ENCODE peak calls at places on chromosomes 3 and 15, in six cellular contexts. V is body of pancreas, G is uterus, X is upper lobe of left lung, L is gastrocnemius medialis, S is ovary. Y is an unnamed sample. For H3K36me3, the result is how much of the 10 kb centered on the place peaks cover.

GRCh38 chr3:176961916-176962315 is 235.4 kb downstream of the TBL1XR1 start:
- DNase-seq in G (no peak), X (no peak), L (no peak), V (no peak), S (no peak), Y (no peak)

GRCh38 chr15:49495993-49496747 is 73.1 kb downstream of the FGF7 start:
- DNase-seq in V (no peak), G (no peak), X (no peak), L (no peak), S (no peak), Y (no peak)

GRCh38 chr15:70202756-70203155 is 105.0 kb upstream of the TLE3 start:
- DNase-seq in V (no peak), L (no peak), G (no peak), X (no peak), S (no peak), Y (no peak)

GRCh38 chr3:124773351-124774304 is 43.4 kb downstream of the UMPS start:
- DNase-seq in L (no peak), V (no peak), X (no peak), G (no peak), S (no peak), Y (no peak)

GRCh38 chr15:74053941-74054529 is 28.3 kb downstream of the GOLGA6A start:
- DNase-seq in X (peak), L (peak), V (peak), G (peak), S (peak), Y (peak)

GRCh38 chr3:84885199-84885882 is 73.4 kb upstream of the CADM2 start:
- DNase-seq in L (no peak), X (peak), S (no peak), V (no peak), G (no peak), Y (no peak)

GRCh38 chr3:119205209-119205608 is 31.8 kb downstream of the UPK1B start:
- DNase-seq in S (no peak), L (no peak), V (no peak), X (no peak), G (no peak), Y (no peak)

GRCh38 chr3:68874551-68875348 is 57.6 kb downstream of the TAFA4 start:
- DNase-seq in G (no peak), X (no peak), V (no peak), L (no peak), S (no peak), Y (no peak)

GRCh38 chr3:52890735-52891134 is 6.6 kb downstream of the STIMATE start:
- DNase-seq in S (no peak), X (no peak), G (no peak), L (no peak), V (no peak), Y (no peak)

GRCh38 chr3:193782280-193782654 is 189.3 kb downstream of the OPA1 start:
- DNase-seq in S (no peak), V (peak), L (no peak), G (no peak), X (peak), Y (no peak)

GRCh38 chr3:120487079-120487693 is 36.4 kb upstream of the FSTL1 start:
- DNase-seq in S (no peak), G (peak), X (no peak), L (peak), V (no peak), Y (peak)

GRCh38 chr3:195546130-195546560 is 3.0 kb upstream of the PPP1R2 start:
- DNase-seq in S (peak), G (peak), V (peak), L (no peak), X (no peak), Y (peak)

GRCh38 chr3:4600526-4600925 is 107.4 kb downstream of the ITPR1 start:
- DNase-seq in G (no peak), X (no peak), S (no peak), L (no peak), V (no peak), Y (no peak)

GRCh38 chr3:14698601-14699244 is 23.8 kb downstream of the C3orf20 start:
- DNase-seq in G (no peak), S (no peak), L (no peak), V (no peak), X (no peak), Y (no peak)

GRCh38 chr15:35186346-35186745 is 101.3 kb upstream of the NANOGP8 start:
- DNase-seq in V (no peak), S (no peak), X (no peak), G (no peak), L (no peak), Y (no peak)

GRCh38 chr3:143885803-143886427 is 37.6 kb upstream of the SLC9A9 start:
- DNase-seq in V (peak), G (no peak), X (no peak), S (no peak), L (no peak), Y (no peak)

GRCh38 chr3:177703788-177704187 is 506.5 kb upstream of the TBL1XR1 start:
- DNase-seq in X (no peak), S (no peak), V (no peak), G (no peak), L (no peak), Y (no peak)

GRCh38 chr3:86792316-86792715 is 198.6 kb downstream of the VGLL3 start:
- DNase-seq in L (no peak), V (no peak), X (no peak), G (no peak), S (no peak), Y (no peak)

GRCh38 chr3:194036842-194037241 is 99.1 kb upstream of the HES1 start:
- DNase-seq in S (no peak), L (no peak), V (no peak), G (no peak), X (no peak), Y (no peak)

GRCh38 chr3:143648708-143649107 is 199.6 kb downstream of the SLC9A9 start:
- DNase-seq in L (no peak), G (no peak), X (no peak), S (no peak), V (no peak), Y (no peak)

GRCh38 chr3:187744169-187745151 is 808 bp downstream of the BCL6 start:
- DNase-seq in G (peak), S (peak), V (peak), X (peak), L (peak), Y (peak)

GRCh38 chr15:44971036-44971435 is 14.5 kb downstream of the TERB2 start:
- DNase-seq in X (no peak), L (no peak), V (no peak), S (no peak), G (no peak), Y (no peak)

GRCh38 chr3:133843634-133844033 is 38.0 kb downstream of the SRPRB start:
- DNase-seq in G (no peak), X (no peak), L (no peak), S (no peak), V (no peak), Y (peak)

GRCh38 chr15:77208222-77208621 is 137.3 kb upstream of the TSPAN3 start:
- DNase-seq in L (no peak), V (no peak), X (no peak), G (no peak), S (no peak), Y (no peak)

GRCh38 chr15:77266708-77267387 is 153.1 kb downstream of the PEAK1 start:
- DNase-seq in G (no peak), V (no peak), S (no peak), L (no peak), X (no peak), Y (no peak)

GRCh38 chr15:85282504-85283115 is 97.8 kb upstream of the AKAP13 start:
- DNase-seq in L (no peak), G (no peak), S (no peak), V (peak), X (no peak), Y (no peak)

GRCh38 chr3:193674714-193675113 is 81.7 kb downstream of the OPA1 start:
- DNase-seq in V (no peak), X (no peak), S (no peak), L (no peak), G (no peak), Y (no peak)

GRCh38 chr3:14413381-14414071 is 11.1 kb downstream of the SLC6A6 start:
- DNase-seq in G (no peak), L (no peak), X (peak), V (no peak), S (no peak), Y (no peak)

GRCh38 chr15:90030376-90030775 is 29.3 kb downstream of the ZNF710 start:
- DNase-seq in G (no peak), S (no peak), X (peak), V (peak), L (peak), Y (peak)

GRCh38 chr3:55206000-55206399 is 278.1 kb upstream of the LRTM1 start:
- DNase-seq in X (no peak), L (no peak), G (no peak), V (no peak), S (no peak), Y (no peak)

GRCh38 chr3:69605849-69606248 is 133.4 kb upstream of the MITF start:
- DNase-seq in G (no peak), X (no peak), L (no peak), V (no peak), S (no peak), Y (no peak)

GRCh38 chr15:81809543-81809942 is 236.3 kb downstream of the MEX3B start:
- DNase-seq in X (no peak), S (no peak), V (peak), L (no peak), G (no peak), Y (no peak)

GRCh38 chr15:65072027-65072426 is 4.2 kb upstream of the RASL12 start:
- DNase-seq in L (no peak), V (peak), S (peak), G (peak), X (no peak), Y (no peak)

GRCh38 chr15:50009634-50010033 is 109.4 kb downstream of the ATP8B4 start:
- DNase-seq in G (no peak), S (no peak), L (no peak), X (no peak), V (peak), Y (no peak)

GRCh38 chr3:168991813-168992212 is 671.7 kb downstream of the MECOM start:
- DNase-seq in X (no peak), V (no peak), L (no peak), S (no peak), G (no peak), Y (no peak)

GRCh38 chr3:168862466-168862865 is 766.7 kb upstream of the GOLIM4 start:
- DNase-seq in S (no peak), V (no peak), X (no peak), L (no peak), G (no peak), Y (no peak)

GRCh38 chr15:49742381-49742780 is 121.5 kb downstream of the DTWD1 start:
- DNase-seq in V (no peak), S (no peak), L (no peak), X (no peak), G (no peak), Y (no peak)

GRCh38 chr3:98730338-98730737 is 32.8 kb upstream of the ST3GAL6 start:
- DNase-seq in V (peak), L (no peak), S (no peak), G (no peak), X (peak), Y (no peak)
- TF ChIP-seq POLR2A in V (no peak), L (no peak), S (no peak), G (no peak), X (no peak), Y (no peak)

GRCh38 chr3:45477838-45478237 is 89.5 kb downstream of the LARS2 start:
- DNase-seq in X (no peak), L (no peak), S (no peak), V (no peak), G (no peak), Y (no peak)

GRCh38 chr3:45473841-45474240 is 85.5 kb downstream of the LARS2 start:
- DNase-seq in X (no peak), G (peak), S (no peak), L (peak), V (no peak), Y (peak)

GRCh38 chr3:45472795-45473194 is 84.4 kb downstream of the LARS2 start:
- DNase-seq in X (no peak), V (no peak), L (no peak), G (no peak), S (no peak), Y (no peak)

GRCh38 chr3:45477026-45477725 is 88.8 kb downstream of the LARS2 start:
- DNase-seq in V (no peak), G (no peak), S (no peak), X (no peak), L (no peak), Y (no peak)

GRCh38 chr3:45475145-45475544 is 86.8 kb downstream of the LARS2 start:
- DNase-seq in X (no peak), S (no peak), G (no peak), V (no peak), L (no peak), Y (no peak)
- H3K36me3 ChIP-seq in X (under half), S (under half), G (under half), V (under half), L (under half), Y (under half)

GRCh38 chr3:46594723-46595122 is 17.6 kb upstream of the FAM240A start:
- DNase-seq in G (no peak), S (no peak), X (no peak), V (no peak), L (no peak), Y (no peak)

GRCh38 chr3:46593979-46594378 is 18.3 kb upstream of the FAM240A start:
- DNase-seq in V (no peak), L (no peak), G (no peak), X (no peak), S (no peak), Y (no peak)

GRCh38 chr3:46593274-46593862 is 19.0 kb upstream of the FAM240A start:
- DNase-seq in V (no peak), X (no peak), G (no peak), S (no peak), L (no peak), Y (no peak)

GRCh38 chr3:46599590-46599989 is 12.7 kb upstream of the FAM240A start:
- DNase-seq in S (no peak), L (no peak), X (no peak), V (no peak), G (no peak), Y (no peak)

GRCh38 chr3:46595819-46596218 is 16.5 kb upstream of the FAM240A start:
- DNase-seq in X (no peak), S (no peak), L (no peak), V (no peak), G (no peak), Y (no peak)
- TF ChIP-seq POLR2A in X (no peak), S (no peak), L (no peak), V (no peak), G (no peak), Y (no peak)

GRCh38 chr3:128621234-128621633 is 29.4 kb downstream of the RPN1 start:
- DNase-seq in G (no peak), L (no peak), S (no peak), X (peak), V (no peak), Y (no peak)
- H3K36me3 ChIP-seq in G (under half), L (under half), S (under half), X (half or more), V (under half), Y (under half)

GRCh38 chr3:183542355-183542754 is 13.2 kb downstream of the KLHL6 start:
- DNase-seq in X (no peak), S (no peak), L (no peak), G (no peak), V (no peak), Y (no peak)

GRCh38 chr3:183545688-183546087 is 9.8 kb downstream of the KLHL6 start:
- DNase-seq in S (no peak), V (no peak), L (no peak), X (no peak), G (no peak), Y (no peak)

GRCh38 chr3:183541738-183542137 is 13.8 kb downstream of the KLHL6 start:
- DNase-seq in S (no peak), X (no peak), V (peak), G (no peak), L (no peak), Y (no peak)

GRCh38 chr3:183548262-183548769 is 7.2 kb downstream of the KLHL6 start:
- DNase-seq in L (no peak), S (no peak), X (no peak), G (no peak), V (peak), Y (no peak)

GRCh38 chr3:183546625-183547024 is 8.9 kb downstream of the KLHL6 start:
- DNase-seq in G (no peak), L (no peak), X (no peak), V (no peak), S (no peak), Y (no peak)
- TF ChIP-seq POLR2A in G (no peak), L (no peak), X (no peak), V (no peak), S (no peak), Y (no peak)

GRCh38 chr3:154304936-154305335 is 19.4 kb downstream of the DHX36 start:
- DNase-seq in G (no peak), V (no peak), S (no peak), L (no peak), X (no peak), Y (no peak)
- H3K36me3 ChIP-seq in G (under half), V (under half), S (under half), L (under half), X (half or more), Y (under half)

GRCh38 chr3:42762046-42762724 is 10.9 kb downstream of the CCDC13 start:
- DNase-seq in X (peak), S (no peak), L (no peak), V (peak), G (no peak), Y (no peak)
- TF ChIP-seq POLR2A in X (no peak), S (no peak), L (no peak), V (no peak), G (no peak), Y (no peak)

GRCh38 chr3:49029563-49029884 is 326 bp upstream of the IMPDH2 start:
- DNase-seq in G (no peak), V (no peak), S (no peak), L (no peak), X (no peak), Y (no peak)
- H3K36me3 ChIP-seq in G (under half), V (under half), S (under half), L (under half), X (half or more), Y (under half)

Y was measured in sigmoid colon.